ENCODE peak calls at places on chromosomes 12 and 14, in six cellular contexts. One of them, this sample, is unnamed.

GRCh38 chr14:100081997-100082625 is 16.9 kb downstream of the EVL start:
- DNase-seq in LoVo: no peak
- DNase-seq in activated T-cell treated with anti-CD3 and anti-CD28 coated beads, Interleukin-2, amount 50 U/mL, for 72 hours: no peak
- DNase-seq in stimulated activated CD8-positive, alpha-beta memory T cell treated with anti-CD3 and anti-CD28 coated beads, Interleukin-15, amount 100 ng/mL, for 1 hour: no peak
- DNase-seq in ureter: no peak
- DNase-seq in nucleus accumbens: no peak
- DNase-seq in this sample: no peak

GRCh38 chr12:89370411-89370810 is 18.1 kb upstream of the DUSP6 start:
- DNase-seq in LoVo: no peak
- DNase-seq in activated T-cell treated with anti-CD3 and anti-CD28 coated beads, Interleukin-2, amount 50 U/mL, for 72 hours: no peak
- DNase-seq in stimulated activated CD8-positive, alpha-beta memory T cell treated with anti-CD3 and anti-CD28 coated beads, Interleukin-15, amount 100 ng/mL, for 1 hour: no peak
- DNase-seq in ureter: no peak
- DNase-seq in nucleus accumbens: no peak
- DNase-seq in this sample: no peak

GRCh38 chr14:30550335-30550734 is 8.6 kb upstream of the G2E3 start:
- DNase-seq in LoVo: no peak
- DNase-seq in activated T-cell treated with anti-CD3 and anti-CD28 coated beads, Interleukin-2, amount 50 U/mL, for 72 hours: no peak
- DNase-seq in stimulated activated CD8-positive, alpha-beta memory T cell treated with anti-CD3 and anti-CD28 coated beads, Interleukin-15, amount 100 ng/mL, for 1 hour: no peak
- DNase-seq in ureter: no peak
- DNase-seq in nucleus accumbens: no peak
- DNase-seq in this sample: peak; percentile 90

GRCh38 chr14:76644875-76645518 is 116.3 kb upstream of the VASH1 start:
- DNase-seq in LoVo: no peak
- DNase-seq in activated T-cell treated with anti-CD3 and anti-CD28 coated beads, Interleukin-2, amount 50 U/mL, for 72 hours: peak; percentile 4
- DNase-seq in stimulated activated CD8-positive, alpha-beta memory T cell treated with anti-CD3 and anti-CD28 coated beads, Interleukin-15, amount 100 ng/mL, for 1 hour: no peak
- DNase-seq in ureter: no peak
- DNase-seq in nucleus accumbens: peak; percentile 20
- DNase-seq in this sample: peak; percentile 50

GRCh38 chr12:15829949-15830348 is 40.8 kb upstream of the EPS8 start:
- DNase-seq in LoVo: no peak
- DNase-seq in activated T-cell treated with anti-CD3 and anti-CD28 coated beads, Interleukin-2, amount 50 U/mL, for 72 hours: no peak
- DNase-seq in stimulated activated CD8-positive, alpha-beta memory T cell treated with anti-CD3 and anti-CD28 coated beads, Interleukin-15, amount 100 ng/mL, for 1 hour: no peak
- DNase-seq in ureter: no peak
- DNase-seq in nucleus accumbens: no peak
- DNase-seq in this sample: no peak

GRCh38 chr12:80443974-80444666 is at the start of gene PTPRQ:
- DNase-seq in LoVo: no peak
- DNase-seq in activated T-cell treated with anti-CD3 and anti-CD28 coated beads, Interleukin-2, amount 50 U/mL, for 72 hours: no peak
- DNase-seq in stimulated activated CD8-positive, alpha-beta memory T cell treated with anti-CD3 and anti-CD28 coated beads, Interleukin-15, amount 100 ng/mL, for 1 hour: no peak
- DNase-seq in ureter: no peak
- DNase-seq in nucleus accumbens: no peak
- DNase-seq in this sample: no peak

GRCh38 chr14:103502877-103503276 is 19.8 kb downstream of the CKB start:
- DNase-seq in LoVo: no peak
- DNase-seq in activated T-cell treated with anti-CD3 and anti-CD28 coated beads, Interleukin-2, amount 50 U/mL, for 72 hours: no peak
- DNase-seq in stimulated activated CD8-positive, alpha-beta memory T cell treated with anti-CD3 and anti-CD28 coated beads, Interleukin-15, amount 100 ng/mL, for 1 hour: no peak
- DNase-seq in ureter: peak; percentile 29
- DNase-seq in nucleus accumbens: no peak
- DNase-seq in this sample: no peak

GRCh38 chr14:105398726-105399440 is 545 bp downstream of the TEX22 start:
- DNase-seq in LoVo: no peak
- DNase-seq in activated T-cell treated with anti-CD3 and anti-CD28 coated beads, Interleukin-2, amount 50 U/mL, for 72 hours: peak; percentile 58
- DNase-seq in stimulated activated CD8-positive, alpha-beta memory T cell treated with anti-CD3 and anti-CD28 coated beads, Interleukin-15, amount 100 ng/mL, for 1 hour: no peak
- DNase-seq in ureter: no peak
- DNase-seq in nucleus accumbens: no peak
- DNase-seq in this sample: peak; percentile 43

GRCh38 chr12:114163766-114164165 is 197.6 kb upstream of the RBM19 start:
- DNase-seq in LoVo: peak; percentile 63
- DNase-seq in activated T-cell treated with anti-CD3 and anti-CD28 coated beads, Interleukin-2, amount 50 U/mL, for 72 hours: no peak
- DNase-seq in stimulated activated CD8-positive, alpha-beta memory T cell treated with anti-CD3 and anti-CD28 coated beads, Interleukin-15, amount 100 ng/mL, for 1 hour: no peak
- DNase-seq in ureter: no peak
- DNase-seq in nucleus accumbens: no peak
- DNase-seq in this sample: peak; percentile 78

GRCh38 chr12:89920866-89921265 is 212.2 kb upstream of the ATP2B1 start:
- DNase-seq in LoVo: no peak
- DNase-seq in activated T-cell treated with anti-CD3 and anti-CD28 coated beads, Interleukin-2, amount 50 U/mL, for 72 hours: no peak
- DNase-seq in stimulated activated CD8-positive, alpha-beta memory T cell treated with anti-CD3 and anti-CD28 coated beads, Interleukin-15, amount 100 ng/mL, for 1 hour: no peak
- DNase-seq in ureter: no peak
- DNase-seq in nucleus accumbens: no peak
- DNase-seq in this sample: no peak

GRCh38 chr12:113405687-113406086 is 2.0 kb upstream of the SDS start:
- DNase-seq in LoVo: no peak
- DNase-seq in activated T-cell treated with anti-CD3 and anti-CD28 coated beads, Interleukin-2, amount 50 U/mL, for 72 hours: no peak
- DNase-seq in stimulated activated CD8-positive, alpha-beta memory T cell treated with anti-CD3 and anti-CD28 coated beads, Interleukin-15, amount 100 ng/mL, for 1 hour: no peak
- DNase-seq in ureter: no peak
- DNase-seq in nucleus accumbens: no peak
- DNase-seq in this sample: no peak

GRCh38 chr12:43579240-43579639 is 27.2 kb upstream of the ADAMTS20 start:
- DNase-seq in LoVo: no peak
- DNase-seq in activated T-cell treated with anti-CD3 and anti-CD28 coated beads, Interleukin-2, amount 50 U/mL, for 72 hours: no peak
- DNase-seq in stimulated activated CD8-positive, alpha-beta memory T cell treated with anti-CD3 and anti-CD28 coated beads, Interleukin-15, amount 100 ng/mL, for 1 hour: no peak
- DNase-seq in ureter: no peak
- DNase-seq in nucleus accumbens: no peak
- DNase-seq in this sample: no peak

GRCh38 chr12:2673966-2674810 is 120.6 kb upstream of the FKBP4 start:
- DNase-seq in LoVo: no peak
- DNase-seq in activated T-cell treated with anti-CD3 and anti-CD28 coated beads, Interleukin-2, amount 50 U/mL, for 72 hours: no peak
- DNase-seq in stimulated activated CD8-positive, alpha-beta memory T cell treated with anti-CD3 and anti-CD28 coated beads, Interleukin-15, amount 100 ng/mL, for 1 hour: no peak
- DNase-seq in ureter: no peak
- DNase-seq in nucleus accumbens: no peak
- DNase-seq in this sample: no peak

This sample was measured in PC-3.